ENCODE peak calls at places on chromosomes 4 and X, in four cellular contexts. H, U, Y and R are unnamed samples.

GRCh38 chrX:138925330-138925729 is 213.8 kb upstream of the FGF13 start:
- DNase-seq in H (peak), U (no peak), Y (peak), R (no peak)

GRCh38 chrX:11435568-11435967 is 142.4 kb downstream of the AMELX start:
- DNase-seq in H (peak), U (no peak), Y (no peak), R (peak)

GRCh38 chr4:152045781-152046571 is 285.2 kb upstream of the GATB start:
- DNase-seq in H (no peak), U (peak), Y (no peak), R (peak)

GRCh38 chr4:78707268-78707667 is 68.9 kb upstream of the BMP2K start:
- DNase-seq in H (no peak), U (no peak), Y (no peak), R (no peak)

GRCh38 chrX:23900220-23900797 is 7.4 kb downstream of the APOO start:
- DNase-seq in H (no peak), U (no peak), Y (peak), R (no peak)

GRCh38 chr4:1238676-1239000 is 10.3 kb downstream of the CTBP1 start:
- DNase-seq in H (no peak), U (peak), Y (no peak), R (no peak)

GRCh38 chr4:1036095-1036494 is 24.7 kb downstream of the FGFRL1 start:
- DNase-seq in H (no peak), U (no peak), Y (no peak), R (no peak)

GRCh38 chrX:68721991-68722860 is 74.8 kb downstream of the STARD8 start:
- DNase-seq in H (no peak), U (no peak), Y (no peak), R (no peak)

GRCh38 chr4:88409206-88409605 is 30.6 kb downstream of the HERC6 start:
- DNase-seq in H (no peak), U (no peak), Y (no peak), R (no peak)

GRCh38 chr4:174522183-174523002 is at the start of gene HPGD:
- DNase-seq in H (no peak), U (peak), Y (peak), R (no peak)

GRCh38 chr4:184952522-184952921 is 65.8 kb upstream of the HELT start:
- DNase-seq in H (no peak), U (no peak), Y (no peak), R (no peak)

GRCh38 chr4:16196482-16197393 is 29.5 kb downstream of the TAPT1 start:
- DNase-seq in H (peak), U (no peak), Y (peak), R (peak)

GRCh38 chr4:98519268-98519993 is 139.0 kb downstream of the TSPAN5 start:
- DNase-seq in H (peak), U (no peak), Y (no peak), R (no peak)

GRCh38 chrX:54931107-54931506 is 10.5 kb downstream of the TRO start:
- DNase-seq in H (no peak), U (no peak), Y (no peak), R (no peak)

GRCh38 chr4:44235897-44236296 is 212.7 kb downstream of the KCTD8 start:
- DNase-seq in H (no peak), U (no peak), Y (no peak), R (no peak)

GRCh38 chrX:11064851-11065600 is 46.1 kb upstream of the HCCS start:
- DNase-seq in H (peak), U (no peak), Y (peak), R (no peak)

GRCh38 chrX:71540801-71541545 is 8.1 kb downstream of the OGT start:
- DNase-seq in H (no peak), U (no peak), Y (no peak), R (no peak)

GRCh38 chr4:147761218-147761883 is 29.5 kb downstream of the ARHGAP10 start:
- DNase-seq in H (no peak), U (no peak), Y (no peak), R (no peak)

GRCh38 chr4:159547645-159548308 is 444.9 kb downstream of the RAPGEF2 start:
- DNase-seq in H (no peak), U (no peak), Y (peak), R (no peak)

GRCh38 chr4:54016504-54016903 is 47.9 kb downstream of the CHIC2 start:
- DNase-seq in H (no peak), U (no peak), Y (no peak), R (no peak)

GRCh38 chr4:139222215-139222614 is 45.2 kb upstream of the ELF2 start:
- DNase-seq in H (no peak), U (no peak), Y (no peak), R (no peak)

GRCh38 chr4:20889901-20890300 is 189.6 kb downstream of the PACRGL start:
- DNase-seq in H (no peak), U (no peak), Y (no peak), R (no peak)

GRCh38 chrX:68918202-68918601 is 89.4 kb downstream of the EFNB1 start:
- DNase-seq in H (no peak), U (no peak), Y (no peak), R (no peak)

GRCh38 chrX:4253092-4253491 is 539.6 kb upstream of the PRKX start:
- DNase-seq in H (no peak), U (no peak), Y (no peak), R (no peak)

DNA sequence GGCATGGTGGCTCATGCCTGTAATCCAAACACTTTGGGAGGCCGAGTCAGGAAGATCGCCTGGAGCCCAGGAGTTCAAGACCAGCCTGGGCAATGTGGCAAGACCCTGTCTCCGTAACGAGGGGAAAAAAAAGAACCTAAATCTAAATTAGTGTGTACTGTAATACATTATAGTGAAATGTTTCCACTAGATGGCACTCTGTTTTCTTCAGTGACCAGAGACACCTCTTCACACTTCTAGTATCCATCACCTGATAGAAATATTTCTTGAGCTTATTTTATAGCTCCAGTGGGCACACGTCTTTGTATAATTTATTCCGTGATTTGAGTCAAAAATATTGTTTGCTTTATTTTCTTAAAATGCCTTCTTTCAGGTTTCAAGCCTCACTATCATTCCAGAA is 600.9 kb upstream of the DIPK2B start:
- DNase-seq in H (peak), U (no peak), Y (peak), R (peak)
- H3K9ac ChIP-seq in H (no peak), U (no peak), Y (peak), R (no peak)

GRCh38 chr4:106529348-106530033 is 160.9 kb upstream of the GIMD1 start:
- DNase-seq in H (peak), U (no peak), Y (peak), R (peak)

GRCh38 chr4:106530034-106530361 is 161.4 kb upstream of the GIMD1 start:
- DNase-seq in H (no peak), U (no peak), Y (no peak), R (no peak)

DNA sequence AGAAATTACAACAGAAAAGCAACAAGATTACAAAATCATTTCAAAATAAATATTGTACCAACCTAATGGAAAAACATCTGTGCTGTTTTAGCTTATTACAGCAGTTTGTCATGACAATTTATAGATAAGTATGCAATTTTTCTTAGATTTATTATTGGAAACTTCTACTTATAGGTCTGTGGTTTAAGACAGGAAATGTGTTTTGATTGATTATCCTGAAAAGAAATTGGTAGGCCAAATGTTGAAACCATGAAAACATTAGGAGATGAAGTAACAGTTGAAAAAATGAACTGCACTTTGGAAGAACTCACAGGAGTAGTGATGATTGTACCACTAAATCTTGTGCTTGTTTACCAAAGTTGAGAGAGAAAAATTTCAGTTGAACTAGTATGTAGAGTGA is 162.2 kb upstream of the GIMD1 start:
- DNase-seq in H (no peak), U (no peak), Y (no peak), R (peak)
- H3K9ac ChIP-seq in H (no peak), U (no peak), Y (no peak), R (no peak)

DNA sequence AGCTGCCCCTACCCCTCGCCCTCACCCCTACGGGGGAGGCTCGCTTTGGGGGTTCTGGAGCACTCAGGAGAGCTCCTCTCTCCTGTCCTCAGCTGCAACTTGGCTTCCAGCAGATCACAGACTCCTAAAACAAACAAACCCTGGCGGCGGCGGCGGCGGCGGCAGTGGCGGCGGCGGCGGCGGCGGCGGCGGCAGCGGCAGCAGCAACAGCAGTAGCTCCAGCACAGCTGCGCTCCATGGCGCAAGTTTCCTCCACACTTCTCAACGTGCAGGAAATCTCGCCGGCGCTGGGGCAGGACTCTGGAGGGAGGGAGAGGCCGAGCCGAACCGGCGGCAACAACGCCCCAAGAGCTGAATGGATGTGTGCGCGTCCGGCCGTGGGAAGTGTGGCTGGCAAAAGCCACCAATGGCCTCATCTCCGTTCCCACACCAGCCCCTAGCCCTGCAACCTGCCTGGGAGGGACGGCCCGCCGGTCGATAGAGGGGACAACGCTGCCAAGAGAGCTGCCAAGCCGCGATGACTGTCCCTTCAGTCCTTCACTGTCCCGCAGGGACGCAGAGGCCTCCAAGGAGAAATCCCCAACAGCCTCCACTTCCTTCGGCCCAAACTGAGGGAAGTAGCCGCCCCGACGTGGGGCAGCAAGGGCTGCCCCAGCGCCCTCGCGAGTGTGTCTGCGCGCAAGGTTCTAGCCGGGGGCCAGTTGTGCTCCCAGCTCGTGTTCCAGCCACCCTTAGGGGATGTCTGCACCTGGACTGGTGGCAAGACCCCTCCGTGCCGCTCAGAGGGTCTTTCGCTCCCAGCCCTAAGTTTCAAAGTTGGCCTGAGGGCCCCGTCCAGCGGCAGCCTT is 775 bp downstream of the SHROOM4 start:
- DNase-seq in H (peak), U (peak), Y (peak), R (peak)
- H3K9ac ChIP-seq in H (peak), U (peak), Y (no peak), R (peak)

GRCh38 chrX:7083468-7084396 is 63.8 kb upstream of the STS start:
- DNase-seq in H (peak), U (no peak), Y (peak), R (peak)
- H3K9ac ChIP-seq in H (no peak), U (no peak), Y (no peak), R (peak)

DNA sequence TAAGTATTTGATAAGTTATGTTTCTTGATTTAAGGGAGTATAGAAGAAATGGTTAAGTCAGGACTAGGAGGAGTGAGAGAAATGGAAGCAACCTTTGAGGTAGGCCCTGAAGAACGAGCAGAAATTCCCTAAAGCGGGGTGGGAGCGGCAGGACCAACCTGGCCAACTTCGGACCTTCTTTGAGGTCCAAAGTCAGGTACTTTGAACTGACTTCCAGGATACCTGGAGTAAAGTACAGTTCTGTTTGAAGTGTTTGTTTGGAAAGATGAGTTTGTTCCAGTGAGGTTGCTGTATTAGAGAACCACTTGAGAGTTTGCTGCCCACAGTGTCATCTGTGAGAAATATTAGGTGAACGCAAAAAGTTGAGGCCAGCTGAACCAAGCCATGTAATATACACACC is 11.7 kb downstream of the RNF4 start:
- DNase-seq in H (no peak), U (no peak), Y (no peak), R (no peak)
- H3K9ac ChIP-seq in H (no peak), U (no peak), Y (no peak), R (no peak)

GRCh38 chrX:48306175-48306574 is 50.3 kb downstream of the SSX3 start:
- DNase-seq in H (no peak), U (no peak), Y (no peak), R (no peak)
- H3K9ac ChIP-seq in H (no peak), U (no peak), Y (no peak), R (no peak)

GRCh38 chrX:1354036-1355019 is 17.7 kb downstream of the IL3RA start:
- DNase-seq in H (no peak), U (peak), Y (no peak), R (no peak)

GRCh38 chrX:1355131-1355799 is 18.7 kb downstream of the IL3RA start:
- DNase-seq in H (no peak), U (peak), Y (no peak), R (no peak)

GRCh38 chrX:1357993-1358392 is 21.4 kb downstream of the IL3RA start:
- DNase-seq in H (no peak), U (peak), Y (no peak), R (no peak)

GRCh38 chrX:1358793-1359476 is 22.4 kb downstream of the IL3RA start:
- DNase-seq in H (no peak), U (peak), Y (no peak), R (no peak)

DNA sequence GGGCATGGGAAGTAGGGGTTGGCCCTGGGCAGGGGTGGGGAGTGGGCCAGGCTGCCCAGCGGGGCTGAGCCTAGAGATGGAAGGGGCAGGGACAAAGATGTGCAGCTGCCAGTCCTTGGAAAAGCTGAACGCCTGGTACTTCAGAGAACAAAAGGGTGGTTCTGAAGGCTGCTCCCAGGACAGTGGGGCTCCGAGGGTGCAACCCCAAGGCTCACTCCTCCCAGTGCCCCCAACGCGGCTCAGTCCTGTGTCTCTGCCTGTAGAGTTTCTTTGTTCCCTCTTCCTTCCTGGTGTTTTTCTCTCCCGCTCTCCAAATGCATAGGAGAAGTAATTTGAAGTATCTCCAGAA is 19.2 kb downstream of the IL3RA start:
- DNase-seq in H (no peak), U (peak), Y (no peak), R (no peak)
- H3K9ac ChIP-seq in H (no peak), U (no peak), Y (no peak), R (no peak)